ENCODE peak calls at places on chromosome 3, in seven cellular contexts. One of them, this sample, is unnamed.

GRCh38 chr3:129425619-129426018 is 2.8 kb downstream of the EFCAB12 start:
- DNase-seq in IMR-90: no peak
- DNase-seq in hepatocyte: no peak
- DNase-seq in OCI-LY7: no peak
- DNase-seq in fibroblast of lung: no peak
- DNase-seq in K562: no peak
- DNase-seq in GM23248: no peak
- DNase-seq in this sample: no peak

GRCh38 chr3:64410226-64410625 is 185.0 kb upstream of the PRICKLE2 start:
- DNase-seq in IMR-90: no peak
- DNase-seq in hepatocyte: no peak
- DNase-seq in OCI-LY7: no peak
- DNase-seq in fibroblast of lung: no peak
- DNase-seq in K562: no peak
- DNase-seq in GM23248: no peak
- DNase-seq in this sample: no peak

GRCh38 chr3:131072099-131072559 is 45.5 kb downstream of the NEK11 start:
- DNase-seq in IMR-90: peak; percentile 13
- DNase-seq in hepatocyte: peak; percentile 5
- DNase-seq in OCI-LY7: no peak
- DNase-seq in fibroblast of lung: peak; percentile 25
- DNase-seq in K562: peak; percentile 20
- DNase-seq in GM23248: peak; percentile 76
- DNase-seq in this sample: no peak

GRCh38 chr3:182717216-182717615 is 76.1 kb upstream of the ATP11B start:
- DNase-seq in IMR-90: no peak
- DNase-seq in hepatocyte: peak; percentile 37
- DNase-seq in OCI-LY7: peak; percentile 38
- DNase-seq in fibroblast of lung: no peak
- DNase-seq in K562: no peak
- DNase-seq in GM23248: no peak
- DNase-seq in this sample: no peak

GRCh38 chr3:171986208-171986607 is 53.2 kb upstream of the FNDC3B start:
- DNase-seq in IMR-90: no peak
- DNase-seq in hepatocyte: no peak
- DNase-seq in OCI-LY7: no peak
- DNase-seq in fibroblast of lung: no peak
- DNase-seq in K562: no peak
- DNase-seq in GM23248: no peak
- DNase-seq in this sample: no peak

GRCh38 chr3:52240059-52240885 is 1.3 kb upstream of the TWF2 start:
- DNase-seq in IMR-90: peak; percentile 98
- DNase-seq in hepatocyte: peak; percentile 80
- DNase-seq in OCI-LY7: peak; percentile 80
- DNase-seq in fibroblast of lung: peak; percentile 94
- DNase-seq in K562: peak; percentile 33
- DNase-seq in GM23248: peak; percentile 96
- DNase-seq in this sample: peak; percentile 61

GRCh38 chr3:71962561-71963240 is 177.8 kb upstream of the PROK2 start:
- DNase-seq in IMR-90: peak; percentile 23
- DNase-seq in hepatocyte: no peak
- DNase-seq in OCI-LY7: no peak
- DNase-seq in fibroblast of lung: peak; percentile 45
- DNase-seq in K562: no peak
- DNase-seq in GM23248: peak; percentile 82
- DNase-seq in this sample: no peak

GRCh38 chr3:126983653-126984390 is 907 bp downstream of the PLXNA1 start:
- DNase-seq in IMR-90: no peak
- DNase-seq in hepatocyte: peak; percentile 74
- DNase-seq in OCI-LY7: no peak
- DNase-seq in fibroblast of lung: no peak
- DNase-seq in K562: peak; percentile 61
- DNase-seq in GM23248: peak; percentile 65
- DNase-seq in this sample: peak; percentile 77

GRCh38 chr3:122745365-122746021 is 48.1 kb downstream of the HSPBAP1 start:
- DNase-seq in IMR-90: peak; percentile 90
- DNase-seq in hepatocyte: peak; percentile 43
- DNase-seq in OCI-LY7: no peak
- DNase-seq in fibroblast of lung: peak; percentile 40
- DNase-seq in K562: no peak
- DNase-seq in GM23248: peak; percentile 82
- DNase-seq in this sample: no peak

GRCh38 chr3:55963611-55964010 is 476.5 kb upstream of the WNT5A start:
- DNase-seq in IMR-90: no peak
- DNase-seq in hepatocyte: no peak
- DNase-seq in OCI-LY7: no peak
- DNase-seq in fibroblast of lung: no peak
- DNase-seq in K562: no peak
- DNase-seq in GM23248: no peak
- DNase-seq in this sample: no peak

GRCh38 chr3:52388348-52388821 is 56.5 kb downstream of the SEMA3G start:
- DNase-seq in IMR-90: no peak
- DNase-seq in hepatocyte: no peak
- DNase-seq in OCI-LY7: no peak
- DNase-seq in fibroblast of lung: no peak
- DNase-seq in K562: peak; percentile 54
- DNase-seq in GM23248: no peak
- DNase-seq in this sample: peak; percentile 82

GRCh38 chr3:72492240-72492639 is 356.0 kb downstream of the SHQ1 start:
- DNase-seq in IMR-90: peak; percentile 92
- DNase-seq in hepatocyte: no peak
- DNase-seq in OCI-LY7: no peak
- DNase-seq in fibroblast of lung: peak; percentile 98
- DNase-seq in K562: no peak
- DNase-seq in GM23248: peak; percentile 99
- DNase-seq in this sample: no peak

GRCh38 chr3:8110966-8111798 is 390.4 kb upstream of the LMCD1 start:
- DNase-seq in IMR-90: peak; percentile 31
- DNase-seq in hepatocyte: peak; percentile 80
- DNase-seq in OCI-LY7: peak; percentile 59
- DNase-seq in fibroblast of lung: peak; percentile 72
- DNase-seq in K562: peak; percentile 41
- DNase-seq in GM23248: peak; percentile 79
- DNase-seq in this sample: peak; percentile 78

GRCh38 chr3:172152869-172153268 is 113.5 kb downstream of the FNDC3B start:
- DNase-seq in IMR-90: peak; percentile 67
- DNase-seq in hepatocyte: no peak
- DNase-seq in OCI-LY7: no peak
- DNase-seq in fibroblast of lung: peak; percentile 84
- DNase-seq in K562: no peak
- DNase-seq in GM23248: peak; percentile 87
- DNase-seq in this sample: no peak

GRCh38 chr3:72068621-72069020 is 283.7 kb upstream of the PROK2 start:
- DNase-seq in IMR-90: peak; percentile 7
- DNase-seq in hepatocyte: no peak
- DNase-seq in OCI-LY7: no peak
- DNase-seq in fibroblast of lung: peak; percentile 17
- DNase-seq in K562: no peak
- DNase-seq in GM23248: peak; percentile 13
- DNase-seq in this sample: no peak

GRCh38 chr3:152695810-152696209 is 139.1 kb upstream of the P2RY1 start:
- DNase-seq in IMR-90: no peak
- DNase-seq in hepatocyte: no peak
- DNase-seq in OCI-LY7: no peak
- DNase-seq in fibroblast of lung: no peak
- DNase-seq in K562: no peak
- DNase-seq in GM23248: no peak
- DNase-seq in this sample: no peak

GRCh38 chr3:58577269-58577821 is at the start of gene FAM107A:
- DNase-seq in IMR-90: peak; percentile 49
- DNase-seq in hepatocyte: no peak
- DNase-seq in OCI-LY7: no peak
- DNase-seq in fibroblast of lung: peak; percentile 63
- DNase-seq in K562: peak; percentile 13
- DNase-seq in GM23248: peak; percentile 88
- DNase-seq in this sample: peak; percentile 85

GRCh38 chr3:24202071-24202470 is 257.0 kb downstream of the NR1D2 start:
- DNase-seq in IMR-90: no peak
- DNase-seq in hepatocyte: no peak
- DNase-seq in OCI-LY7: no peak
- DNase-seq in fibroblast of lung: no peak
- DNase-seq in K562: no peak
- DNase-seq in GM23248: peak; percentile 45
- DNase-seq in this sample: no peak

GRCh38 chr3:14371573-14372474 is 30.6 kb upstream of the SLC6A6 start:
- DNase-seq in IMR-90: peak; percentile 31
- DNase-seq in hepatocyte: peak; percentile 79
- DNase-seq in OCI-LY7: no peak
- DNase-seq in fibroblast of lung: peak; percentile 64
- DNase-seq in K562: peak; percentile 93
- DNase-seq in GM23248: peak; percentile 82
- DNase-seq in this sample: no peak
- H2AFZ ChIP-seq in IMR-90: peak overlapping the region; percentile 72
- H2AFZ ChIP-seq in hepatocyte: no peak overlapping the region
- H2AFZ ChIP-seq in OCI-LY7: no peak overlapping the region
- H2AFZ ChIP-seq in fibroblast of lung: no peak overlapping the region
- H2AFZ ChIP-seq in K562: peak overlapping the region; percentile 73
- H2AFZ ChIP-seq in GM23248: no peak overlapping the region
- H2AFZ ChIP-seq in this sample: no peak overlapping the region

GRCh38 chr3:48739617-48739954 is 22.6 kb upstream of the IP6K2 start:
- DNase-seq in IMR-90: no peak
- DNase-seq in hepatocyte: no peak
- DNase-seq in OCI-LY7: no peak
- DNase-seq in fibroblast of lung: no peak
- DNase-seq in K562: no peak
- DNase-seq in GM23248: no peak
- DNase-seq in this sample: no peak
- H2AFZ ChIP-seq in IMR-90: peak overlapping the region; percentile 90
- H2AFZ ChIP-seq in hepatocyte: no peak overlapping the region
- H2AFZ ChIP-seq in OCI-LY7: no peak overlapping the region
- H2AFZ ChIP-seq in fibroblast of lung: no peak overlapping the region
- H2AFZ ChIP-seq in K562: peak overlapping the region; percentile 98
- H2AFZ ChIP-seq in GM23248: peak overlapping the region; percentile 70
- H2AFZ ChIP-seq in this sample: no peak overlapping the region

GRCh38 chr3:174425422-174425821 is 433.7 kb upstream of the NAALADL2 start:
- DNase-seq in IMR-90: no peak
- DNase-seq in hepatocyte: no peak
- DNase-seq in OCI-LY7: no peak
- DNase-seq in fibroblast of lung: no peak
- DNase-seq in K562: no peak
- DNase-seq in GM23248: no peak
- DNase-seq in this sample: no peak

GRCh38 chr3:174419216-174419615 is 439.9 kb upstream of the NAALADL2 start:
- DNase-seq in IMR-90: no peak
- DNase-seq in hepatocyte: no peak
- DNase-seq in OCI-LY7: no peak
- DNase-seq in fibroblast of lung: no peak
- DNase-seq in K562: no peak
- DNase-seq in GM23248: no peak
- DNase-seq in this sample: no peak

GRCh38 chr3:174424656-174425055 is 434.5 kb upstream of the NAALADL2 start:
- DNase-seq in IMR-90: no peak
- DNase-seq in hepatocyte: no peak
- DNase-seq in OCI-LY7: no peak
- DNase-seq in fibroblast of lung: no peak
- DNase-seq in K562: no peak
- DNase-seq in GM23248: no peak
- DNase-seq in this sample: no peak

DNA sequence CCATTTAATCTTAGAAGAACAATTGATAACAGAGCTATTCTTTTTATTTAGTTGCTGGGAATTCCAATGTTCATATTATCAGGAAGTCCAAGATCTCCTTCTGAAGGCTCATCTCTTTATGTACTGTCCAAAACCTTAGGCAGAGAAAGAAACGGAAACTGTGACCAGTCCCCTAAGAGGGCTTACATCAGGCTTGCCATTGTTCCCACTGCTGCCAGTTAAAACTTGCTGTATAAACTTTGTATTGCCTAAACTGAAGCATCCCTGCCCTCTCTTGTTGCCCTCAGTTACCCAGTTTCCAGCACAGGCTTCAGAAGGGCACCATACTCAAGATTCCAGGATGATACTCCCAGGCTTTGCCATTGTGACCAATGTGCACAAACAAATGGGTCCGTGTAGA is 435.2 kb upstream of the NAALADL2 start:
- DNase-seq in IMR-90: no peak
- DNase-seq in hepatocyte: no peak
- DNase-seq in OCI-LY7: no peak
- DNase-seq in fibroblast of lung: no peak
- DNase-seq in K562: no peak
- DNase-seq in GM23248: no peak
- DNase-seq in this sample: no peak
- H2AFZ ChIP-seq in IMR-90: no peak overlapping the region
- H2AFZ ChIP-seq in hepatocyte: no peak overlapping the region
- H2AFZ ChIP-seq in OCI-LY7: no peak overlapping the region
- H2AFZ ChIP-seq in fibroblast of lung: no peak overlapping the region
- H2AFZ ChIP-seq in K562: no peak overlapping the region
- H2AFZ ChIP-seq in GM23248: no peak overlapping the region
- H2AFZ ChIP-seq in this sample: no peak overlapping the region

GRCh38 chr3:112675349-112675748 is 34.4 kb upstream of the CCDC80 start:
- DNase-seq in IMR-90: no peak
- DNase-seq in hepatocyte: no peak
- DNase-seq in OCI-LY7: no peak
- DNase-seq in fibroblast of lung: no peak
- DNase-seq in K562: no peak
- DNase-seq in GM23248: peak; percentile 50
- DNase-seq in this sample: no peak

GRCh38 chr3:112670824-112671223 is 29.9 kb upstream of the CCDC80 start:
- DNase-seq in IMR-90: no peak
- DNase-seq in hepatocyte: no peak
- DNase-seq in OCI-LY7: no peak
- DNase-seq in fibroblast of lung: no peak
- DNase-seq in K562: no peak
- DNase-seq in GM23248: no peak
- DNase-seq in this sample: no peak

GRCh38 chr3:112675943-112676530 is 35.1 kb upstream of the CCDC80 start:
- DNase-seq in IMR-90: no peak
- DNase-seq in hepatocyte: no peak
- DNase-seq in OCI-LY7: no peak
- DNase-seq in fibroblast of lung: no peak
- DNase-seq in K562: no peak
- DNase-seq in GM23248: no peak
- DNase-seq in this sample: no peak

GRCh38 chr3:112671930-112672715 is 31.2 kb upstream of the CCDC80 start:
- DNase-seq in IMR-90: peak; percentile 98
- DNase-seq in hepatocyte: peak; percentile 49
- DNase-seq in OCI-LY7: no peak
- DNase-seq in fibroblast of lung: peak; percentile 99
- DNase-seq in K562: no peak
- DNase-seq in GM23248: peak; percentile 95
- DNase-seq in this sample: no peak

DNA sequence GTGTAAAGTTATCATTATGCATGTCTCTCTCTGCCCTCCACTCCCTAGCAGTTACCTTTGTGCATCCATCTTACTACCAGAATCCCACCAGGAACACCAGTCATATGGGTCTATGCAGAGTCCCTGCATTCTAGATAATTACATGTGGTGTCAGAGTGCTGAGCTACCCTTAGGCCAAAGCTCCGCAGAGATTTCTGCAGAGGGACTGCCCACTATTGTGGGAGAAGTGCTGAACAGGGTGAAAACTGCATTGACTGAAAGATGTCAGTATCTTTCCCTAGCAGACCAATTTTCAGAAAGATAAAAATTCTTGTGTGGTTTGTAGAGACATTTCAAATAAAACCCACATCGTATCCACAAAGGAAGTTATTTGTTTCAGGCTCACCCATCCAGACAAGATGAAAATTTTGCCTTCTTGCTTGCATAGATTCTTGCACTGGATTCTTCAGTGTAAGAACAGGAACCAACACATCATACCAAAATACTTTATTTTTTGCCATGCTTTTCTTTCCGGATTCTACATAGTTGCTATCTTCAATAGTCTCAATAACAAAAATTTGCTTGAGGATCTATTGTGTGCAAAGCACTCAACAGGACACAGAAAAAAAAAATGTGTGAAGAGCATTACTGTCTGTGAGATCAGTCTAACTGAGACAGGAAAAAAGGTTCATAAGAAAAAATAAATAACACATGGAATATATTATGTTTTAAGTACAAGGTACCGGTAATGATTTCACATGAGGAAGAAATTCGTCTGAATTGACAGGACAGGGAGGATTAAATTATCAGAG is 32.0 kb upstream of the CCDC80 start:
- DNase-seq in IMR-90: no peak
- DNase-seq in hepatocyte: no peak
- DNase-seq in OCI-LY7: no peak
- DNase-seq in fibroblast of lung: no peak
- DNase-seq in K562: no peak
- DNase-seq in GM23248: no peak
- DNase-seq in this sample: no peak
- H2AFZ ChIP-seq in IMR-90: no peak overlapping the region
- H2AFZ ChIP-seq in hepatocyte: no peak overlapping the region
- H2AFZ ChIP-seq in OCI-LY7: no peak overlapping the region
- H2AFZ ChIP-seq in fibroblast of lung: no peak overlapping the region
- H2AFZ ChIP-seq in K562: no peak overlapping the region
- H2AFZ ChIP-seq in GM23248: peak overlapping the region; percentile 22
- H2AFZ ChIP-seq in this sample: no peak overlapping the region